ENCODE peak calls at places on chromosomes 3 and 15, in five cellular contexts. One of them, this sample, is unnamed.

GRCh38 chr3:151067158-151067557 is 18.3 kb upstream of the MED12L start:
- DNase-seq in A549: peak; percentile 37
- DNase-seq in IMR-90: no peak
- DNase-seq in ovary: no peak
- DNase-seq in gastrocnemius medialis: no peak
- DNase-seq in this sample: no peak

GRCh38 chr15:58038426-58039106 is 26.9 kb downstream of the ALDH1A2 start:
- DNase-seq in A549: no peak
- DNase-seq in IMR-90: no peak
- DNase-seq in ovary: no peak
- DNase-seq in gastrocnemius medialis: no peak
- DNase-seq in this sample: peak; percentile 27

GRCh38 chr15:84840741-84841429 is 23.7 kb downstream of the ALPK3 start:
- DNase-seq in A549: peak; percentile 73
- DNase-seq in IMR-90: peak; percentile 32
- DNase-seq in ovary: peak; percentile 20
- DNase-seq in gastrocnemius medialis: peak; percentile 98
- DNase-seq in this sample: peak; percentile 40

GRCh38 chr15:83955806-83956265 is 279.7 kb upstream of the GOLGA6L4 start:
- DNase-seq in A549: no peak
- DNase-seq in IMR-90: no peak
- DNase-seq in ovary: no peak
- DNase-seq in gastrocnemius medialis: no peak
- DNase-seq in this sample: no peak

GRCh38 chr3:130393594-130393993 is 48.1 kb downstream of the COL6A5 start:
- DNase-seq in A549: no peak
- DNase-seq in IMR-90: no peak
- DNase-seq in ovary: no peak
- DNase-seq in gastrocnemius medialis: no peak
- DNase-seq in this sample: no peak

GRCh38 chr3:114584734-114585371 is 291.0 kb downstream of the TIGIT start:
- DNase-seq in A549: no peak
- DNase-seq in IMR-90: no peak
- DNase-seq in ovary: peak; percentile 33
- DNase-seq in gastrocnemius medialis: no peak
- DNase-seq in this sample: no peak

GRCh38 chr15:76812381-76812780 is 92.8 kb downstream of the SCAPER start:
- DNase-seq in A549: no peak
- DNase-seq in IMR-90: no peak
- DNase-seq in ovary: no peak
- DNase-seq in gastrocnemius medialis: no peak
- DNase-seq in this sample: no peak

GRCh38 chr3:152175576-152175883 is 93.2 kb upstream of the MBNL1 start:
- DNase-seq in A549: peak; percentile 49
- DNase-seq in IMR-90: peak; percentile 95
- DNase-seq in ovary: no peak
- DNase-seq in gastrocnemius medialis: no peak
- DNase-seq in this sample: no peak

GRCh38 chr3:11655188-11655928 is 11.6 kb upstream of the VGLL4 start:
- DNase-seq in A549: peak; percentile 35
- DNase-seq in IMR-90: no peak
- DNase-seq in ovary: no peak
- DNase-seq in gastrocnemius medialis: no peak
- DNase-seq in this sample: no peak
- TF ChIP-seq CTCF in A549: peak; percentile 24
- TF ChIP-seq CTCF in IMR-90: peak; percentile 41
- TF ChIP-seq CTCF in ovary: no peak
- TF ChIP-seq CTCF in gastrocnemius medialis: no peak
- TF ChIP-seq CTCF in this sample: peak; percentile 15

GRCh38 chr15:35184646-35185045 is 99.6 kb upstream of the NANOGP8 start:
- DNase-seq in A549: no peak
- DNase-seq in IMR-90: no peak
- DNase-seq in ovary: no peak
- DNase-seq in gastrocnemius medialis: no peak
- DNase-seq in this sample: no peak
- H3K4me1 ChIP-seq in A549: no peaks in the 10 kb centered on the region
- H3K4me1 ChIP-seq in IMR-90: peaks cover 2% of the 10 kb centered on the region
- H3K4me1 ChIP-seq in ovary: no peaks in the 10 kb centered on the region
- H3K4me1 ChIP-seq in gastrocnemius medialis: no peaks in the 10 kb centered on the region
- H3K4me1 ChIP-seq in this sample: peaks cover 7% of the 10 kb centered on the region

DNA sequence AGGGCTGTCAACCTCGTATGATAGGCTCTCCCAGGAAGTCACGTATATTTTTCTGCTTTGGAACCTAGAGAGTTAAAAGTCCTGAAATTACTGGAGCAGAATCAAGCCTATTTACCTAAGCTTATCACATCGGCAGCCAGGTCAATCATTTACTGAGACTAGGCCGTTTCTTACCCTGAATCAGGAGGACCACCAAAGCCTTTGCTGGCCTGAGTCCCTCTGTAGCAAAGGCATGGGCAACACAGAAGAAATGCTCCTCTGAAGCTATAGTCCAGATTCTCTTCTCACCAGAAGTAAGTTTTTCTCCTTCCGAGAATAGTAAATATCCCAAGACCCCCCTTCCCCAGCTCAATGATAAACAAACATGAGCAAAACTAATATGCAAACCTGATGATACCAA is 125.9 kb upstream of the PHLDB2 start:
- DNase-seq in A549: peak; percentile 57
- DNase-seq in IMR-90: no peak
- DNase-seq in ovary: no peak
- DNase-seq in gastrocnemius medialis: no peak
- DNase-seq in this sample: no peak
- TF ChIP-seq POLR2A in A549: no peak
- TF ChIP-seq POLR2A in IMR-90: no peak
- TF ChIP-seq POLR2A in ovary: no peak
- TF ChIP-seq POLR2A in gastrocnemius medialis: no peak
- TF ChIP-seq POLR2A in this sample: no peak

DNA sequence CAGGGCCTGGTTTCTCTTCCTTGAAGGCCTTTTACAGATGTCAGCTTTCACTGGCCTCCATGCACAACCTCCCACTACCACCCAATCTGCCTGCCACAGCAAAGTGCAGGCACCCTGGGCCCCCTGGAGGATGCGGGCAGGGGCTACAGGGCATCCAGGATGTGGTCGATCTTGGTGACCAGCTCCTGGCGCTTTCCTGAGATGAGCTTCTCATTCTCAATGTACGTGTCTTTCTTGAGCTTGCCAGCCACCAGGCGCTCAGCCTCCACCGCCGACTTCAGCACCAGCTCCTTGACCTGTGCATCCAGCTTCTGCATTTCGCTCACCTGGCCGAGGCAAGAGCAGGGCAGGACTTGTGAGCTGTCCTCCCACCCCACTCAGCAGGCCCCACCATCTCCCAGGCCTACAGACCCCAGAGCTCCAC is 30.3 kb downstream of the RPN1 start:
- DNase-seq in A549: no peak
- DNase-seq in IMR-90: no peak
- DNase-seq in ovary: no peak
- DNase-seq in gastrocnemius medialis: no peak
- DNase-seq in this sample: no peak
- TF ChIP-seq CTCF in A549: no peak
- TF ChIP-seq CTCF in IMR-90: peak; percentile 13
- TF ChIP-seq CTCF in ovary: no peak
- TF ChIP-seq CTCF in gastrocnemius medialis: no peak
- TF ChIP-seq CTCF in this sample: no peak

GRCh38 chr3:52024765-52025452 is 29.2 kb upstream of the RPL29 start:
- DNase-seq in A549: no peak
- DNase-seq in IMR-90: no peak
- DNase-seq in ovary: no peak
- DNase-seq in gastrocnemius medialis: peak; percentile 79
- DNase-seq in this sample: no peak

GRCh38 chr3:52028572-52028971 is 27.8 kb downstream of the DUSP7 start:
- DNase-seq in A549: no peak
- DNase-seq in IMR-90: peak; percentile 23
- DNase-seq in ovary: no peak
- DNase-seq in gastrocnemius medialis: peak; percentile 83
- DNase-seq in this sample: no peak

GRCh38 chr3:52025453-52025852 is 29.8 kb upstream of the RPL29 start:
- DNase-seq in A549: no peak
- DNase-seq in IMR-90: no peak
- DNase-seq in ovary: no peak
- DNase-seq in gastrocnemius medialis: peak; percentile 75
- DNase-seq in this sample: no peak

GRCh38 chr3:52023860-52024764 is 28.4 kb upstream of the RPL29 start:
- DNase-seq in A549: no peak
- DNase-seq in IMR-90: no peak
- DNase-seq in ovary: no peak
- DNase-seq in gastrocnemius medialis: no peak
- DNase-seq in this sample: no peak

DNA sequence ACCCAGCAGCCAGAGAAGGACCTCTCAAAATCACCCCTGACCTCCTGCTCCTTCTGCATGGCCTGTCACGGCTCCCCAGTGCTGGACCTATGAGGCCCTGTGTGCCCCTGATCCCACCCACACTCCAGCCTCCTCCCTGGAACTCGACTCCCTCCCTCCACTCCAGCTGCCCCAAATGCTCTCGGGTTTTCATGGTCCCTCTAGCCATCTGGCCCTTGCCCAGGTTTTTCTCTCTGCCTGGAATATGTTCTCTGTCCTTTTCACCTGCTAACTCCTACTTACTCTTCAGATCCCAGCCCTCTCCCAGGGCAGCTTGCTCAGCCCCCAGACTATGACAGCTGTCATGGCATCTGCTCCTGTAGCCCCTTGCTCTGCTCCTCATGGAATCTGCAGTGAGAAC is 30.3 kb upstream of the RPL29 start:
- DNase-seq in A549: no peak
- DNase-seq in IMR-90: no peak
- DNase-seq in ovary: no peak
- DNase-seq in gastrocnemius medialis: peak; percentile 89
- DNase-seq in this sample: no peak
- H3K4me1 ChIP-seq in A549: no peaks in the 10 kb centered on the region
- H3K4me1 ChIP-seq in IMR-90: peaks cover 10% of the 10 kb centered on the region
- H3K4me1 ChIP-seq in ovary: no peaks in the 10 kb centered on the region
- H3K4me1 ChIP-seq in gastrocnemius medialis: peaks cover 95% of the 10 kb centered on the region
- H3K4me1 ChIP-seq in this sample: peaks cover 33% of the 10 kb centered on the region

DNA sequence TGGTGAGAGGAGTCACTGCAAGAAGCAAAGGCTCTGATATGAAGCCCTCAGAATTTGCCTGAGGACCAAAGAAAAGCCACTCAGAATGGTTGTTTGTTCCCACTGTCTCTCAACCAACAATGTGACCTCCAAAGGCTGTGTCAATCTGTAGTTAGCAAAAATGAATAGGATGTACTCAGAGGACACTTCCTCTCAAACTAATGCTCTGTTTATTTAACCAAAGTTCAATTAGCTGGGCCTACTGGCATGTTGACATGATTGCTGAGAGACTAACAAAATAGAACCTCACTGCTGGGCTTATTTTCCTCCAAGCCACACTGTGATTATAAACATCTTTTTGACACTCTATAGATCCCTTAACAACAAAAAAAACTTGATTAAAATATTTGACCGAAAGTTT is 522.5 kb downstream of the OCA2 start:
- DNase-seq in A549: no peak
- DNase-seq in IMR-90: no peak
- DNase-seq in ovary: no peak
- DNase-seq in gastrocnemius medialis: no peak
- DNase-seq in this sample: no peak
- TF ChIP-seq POLR2A in A549: no peak
- TF ChIP-seq POLR2A in IMR-90: no peak
- TF ChIP-seq POLR2A in ovary: no peak
- TF ChIP-seq POLR2A in gastrocnemius medialis: no peak
- TF ChIP-seq POLR2A in this sample: no peak

GRCh38 chr3:46112296-46112695 is 85.0 kb upstream of the XCR1 start:
- DNase-seq in A549: no peak
- DNase-seq in IMR-90: no peak
- DNase-seq in ovary: no peak
- DNase-seq in gastrocnemius medialis: no peak
- DNase-seq in this sample: no peak
- TF ChIP-seq CTCF in A549: no peak
- TF ChIP-seq CTCF in IMR-90: no peak
- TF ChIP-seq CTCF in ovary: no peak
- TF ChIP-seq CTCF in gastrocnemius medialis: no peak
- TF ChIP-seq CTCF in this sample: no peak

GRCh38 chr15:60568301-60568742 is 89.4 kb upstream of the ICE2 start:
- DNase-seq in A549: no peak
- DNase-seq in IMR-90: no peak
- DNase-seq in ovary: no peak
- DNase-seq in gastrocnemius medialis: no peak
- DNase-seq in this sample: no peak
- H3K4me1 ChIP-seq in A549: no peaks in the 10 kb centered on the region
- H3K4me1 ChIP-seq in IMR-90: peaks cover 8% of the 10 kb centered on the region
- H3K4me1 ChIP-seq in ovary: no peaks in the 10 kb centered on the region
- H3K4me1 ChIP-seq in gastrocnemius medialis: peaks cover 22% of the 10 kb centered on the region
- H3K4me1 ChIP-seq in this sample: peaks cover 20% of the 10 kb centered on the region

DNA sequence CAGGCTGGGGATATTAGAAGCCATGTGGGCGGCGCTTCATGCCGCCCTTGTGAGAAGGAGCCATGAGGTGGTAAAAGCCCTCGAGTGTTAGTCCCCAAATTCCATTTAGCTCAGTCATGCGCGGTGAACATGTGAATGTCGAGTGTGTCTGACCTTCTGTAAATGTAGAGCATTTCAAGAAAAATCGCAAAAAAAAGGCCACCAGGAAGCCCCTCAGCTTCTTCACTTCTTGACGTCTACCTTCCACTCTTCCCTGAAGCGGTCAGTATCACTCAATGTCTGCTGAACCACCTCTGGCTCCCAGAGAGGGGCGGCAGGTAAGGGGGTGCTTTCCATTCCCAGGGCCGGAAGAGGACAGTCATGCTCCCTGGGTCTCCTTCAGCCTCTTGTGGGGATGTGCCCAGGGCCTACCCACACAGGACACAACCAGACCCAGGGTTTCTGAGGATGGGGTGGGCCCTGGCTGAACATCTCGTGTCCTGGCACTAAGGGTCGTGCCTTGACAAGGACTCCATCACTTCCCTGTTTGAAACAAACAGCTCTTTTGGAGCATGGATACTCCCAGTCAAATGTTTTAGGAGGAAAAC is 274.9 kb downstream of the FAM43A start:
- DNase-seq in A549: no peak
- DNase-seq in IMR-90: no peak
- DNase-seq in ovary: no peak
- DNase-seq in gastrocnemius medialis: no peak
- DNase-seq in this sample: no peak
- TF ChIP-seq POLR2A in A549: no peak
- TF ChIP-seq POLR2A in IMR-90: no peak
- TF ChIP-seq POLR2A in ovary: no peak
- TF ChIP-seq POLR2A in gastrocnemius medialis: no peak
- TF ChIP-seq POLR2A in this sample: no peak

GRCh38 chr3:35946857-35947514 is 307.7 kb downstream of the ARPP21 start:
- DNase-seq in A549: no peak
- DNase-seq in IMR-90: no peak
- DNase-seq in ovary: no peak
- DNase-seq in gastrocnemius medialis: no peak
- DNase-seq in this sample: no peak

GRCh38 chr3:35950045-35950444 is 310.7 kb downstream of the ARPP21 start:
- DNase-seq in A549: no peak
- DNase-seq in IMR-90: no peak
- DNase-seq in ovary: no peak
- DNase-seq in gastrocnemius medialis: no peak
- DNase-seq in this sample: no peak

GRCh38 chr3:35944915-35945710 is 305.8 kb downstream of the ARPP21 start:
- DNase-seq in A549: peak; percentile 56
- DNase-seq in IMR-90: peak; percentile 51
- DNase-seq in ovary: no peak
- DNase-seq in gastrocnemius medialis: no peak
- DNase-seq in this sample: no peak

GRCh38 chr3:35946121-35946856 is 307.0 kb downstream of the ARPP21 start:
- DNase-seq in A549: peak; percentile 43
- DNase-seq in IMR-90: peak; percentile 28
- DNase-seq in ovary: no peak
- DNase-seq in gastrocnemius medialis: no peak
- DNase-seq in this sample: no peak
- TF ChIP-seq CTCF in A549: peak; percentile 62
- TF ChIP-seq CTCF in IMR-90: peak; percentile 48
- TF ChIP-seq CTCF in ovary: no peak
- TF ChIP-seq CTCF in gastrocnemius medialis: no peak
- TF ChIP-seq CTCF in this sample: peak; percentile 52

This sample was measured in thyroid gland.